ENCODE peak calls at places on chromosomes 2 and 18, in seven cellular contexts. N is bronchial epithelial cell, V is K562, C is ovary, Y is GM13977, R is lower leg skin, S is body of pancreas. Q is an unnamed sample.
A peak's percentile ranks its signal among the peaks of the same experiment; 100 is the strongest.

GRCh38 chr2:200578778-200579177 is 7.0 kb upstream of the AOX1 start:
- DNase-seq in S (peak; percentile 20), N (peak; percentile 58), R (no peak), V (peak; percentile 4), C (no peak), Y (no peak), Q (no peak)

GRCh38 chr2:105598853-105599252 is 145.9 kb upstream of the NCK2 start:
- DNase-seq in V (no peak), N (no peak), R (no peak), Y (no peak), S (no peak), C (no peak), Q (no peak)

GRCh38 chr2:98521266-98521665 is 76.6 kb downstream of the INPP4A start:
- DNase-seq in V (no peak), R (no peak), N (no peak), Y (no peak), S (no peak), C (no peak), Q (no peak)

GRCh38 chr2:239399404-239399999 is 1.3 kb downstream of the HDAC4 start:
- DNase-seq in R (no peak), Y (no peak), N (peak; percentile 25), S (peak; percentile 37), V (peak; percentile 51), C (peak; percentile 71), Q (no peak)

GRCh38 chr18:54787616-54788015 is 40.7 kb upstream of the RAB27B start:
- DNase-seq in Y (no peak), V (no peak), S (no peak), R (no peak), N (no peak), C (no peak), Q (no peak)

GRCh38 chr18:43883886-43884285 is 606.6 kb upstream of the SYT4 start:
- DNase-seq in S (no peak), N (no peak), R (no peak), Y (no peak), C (no peak), V (no peak), Q (no peak)

GRCh38 chr2:188189356-188189755 is 102.3 kb upstream of the GULP1 start:
- DNase-seq in Y (no peak), R (no peak), N (peak; percentile 91), V (no peak), C (no peak), S (no peak), Q (no peak)

GRCh38 chr2:65969161-65969560 is 465.8 kb upstream of the MEIS1 start:
- DNase-seq in V (no peak), Y (no peak), R (no peak), C (no peak), N (no peak), S (no peak), Q (no peak)

GRCh38 chr18:55323051-55323994 is 264.7 kb downstream of the TCF4 start:
- DNase-seq in S (no peak), Y (no peak), N (no peak), R (no peak), V (no peak), C (no peak), Q (no peak)

GRCh38 chr2:156908825-156909224 is 348.7 kb upstream of the GALNT5 start:
- DNase-seq in N (peak; percentile 85), V (no peak), R (no peak), Y (no peak), C (no peak), S (no peak), Q (no peak)

GRCh38 chr2:43605079-43605655 is 9.3 kb upstream of the THADA start:
- DNase-seq in N (peak; percentile 55), S (peak; percentile 32), V (peak; percentile 60), R (no peak), Y (peak; percentile 24), C (no peak), Q (peak; percentile 28)

GRCh38 chr18:13893418-13893760 is 21.9 kb downstream of the MC2R start:
- DNase-seq in N (no peak), R (no peak), V (no peak), C (no peak), Y (peak; percentile 82), S (no peak), Q (peak; percentile 80)

GRCh38 chr2:19746611-19747309 is 155.0 kb downstream of the TTC32 start:
- DNase-seq in S (no peak), R (no peak), N (no peak), C (no peak), V (peak; percentile 12), Y (peak; percentile 33), Q (no peak)

GRCh38 chr2:145655366-145655765 is 1135.4 kb upstream of the ZEB2 start:
- DNase-seq in R (no peak), S (no peak), C (no peak), N (no peak), Y (no peak), V (no peak), Q (no peak)

GRCh38 chr2:19667536-19667949 is 234.2 kb downstream of the TTC32 start:
- DNase-seq in N (no peak), S (no peak), R (no peak), Y (no peak), C (no peak), V (no peak), Q (no peak)

GRCh38 chr2:29010946-29011649 is 30.0 kb downstream of the TOGARAM2 start:
- DNase-seq in Y (no peak), R (no peak), C (peak; percentile 73), S (no peak), V (peak; percentile 13), N (no peak), Q (peak; percentile 48)

GRCh38 chr2:30732376-30732775 is 74.9 kb downstream of the CAPN13 start:
- DNase-seq in C (no peak), N (no peak), R (no peak), S (no peak), Y (no peak), V (no peak), Q (no peak)

GRCh38 chr18:40371673-40372072 is 1583.4 kb upstream of the PIK3C3 start:
- DNase-seq in C (no peak), S (no peak), Y (no peak), N (peak; percentile 96), V (no peak), R (no peak), Q (no peak)

DNA sequence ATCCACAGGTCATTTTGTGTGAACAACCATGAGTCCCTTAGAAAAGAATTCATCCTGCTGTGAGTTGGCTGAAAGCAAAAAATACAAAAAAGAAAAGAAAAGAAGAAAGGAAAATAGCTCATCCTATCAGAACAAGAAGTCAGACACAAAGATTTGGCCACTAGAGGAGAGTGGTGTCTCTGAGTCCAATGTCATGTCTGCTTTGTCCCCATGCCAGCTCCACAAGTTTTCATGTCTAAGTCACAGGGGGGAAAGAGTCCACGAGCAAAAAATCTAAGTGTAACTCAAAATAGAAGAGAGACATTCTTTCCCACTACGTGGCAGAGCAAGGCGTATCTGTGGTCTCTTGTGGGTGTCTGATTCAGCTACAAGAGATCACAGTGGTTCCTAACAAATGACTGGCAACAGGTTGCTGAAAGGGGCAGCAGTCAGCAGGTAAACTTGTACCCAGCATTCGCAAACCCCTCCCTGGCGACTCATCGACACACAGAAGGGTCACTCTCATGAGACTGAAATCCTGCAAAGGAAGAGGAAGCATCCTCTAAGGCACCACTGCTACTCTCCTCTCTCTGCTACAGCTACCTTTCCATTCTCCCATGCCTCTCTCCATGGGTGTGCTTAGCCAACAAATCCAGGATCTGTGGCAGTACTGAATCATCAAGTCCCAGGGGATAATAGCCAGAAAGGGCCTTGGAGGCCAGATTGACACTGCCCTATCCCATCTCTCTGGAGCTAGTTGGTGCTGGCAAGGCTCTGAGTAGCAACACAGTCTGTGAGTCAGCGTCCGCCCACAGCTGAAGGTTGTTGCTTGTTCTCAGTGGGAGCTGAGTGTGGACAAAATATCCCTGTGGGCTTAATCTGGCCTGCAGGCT is 123.0 kb upstream of the SLC39A10 start:
- DNase-seq in S (peak; percentile 32), R (peak; percentile 34), V (peak; percentile 67), C (peak; percentile 43), N (peak; percentile 82), Y (no peak), Q (no peak)
- TF ChIP-seq CTCF in S (no peak), R (no peak), V (no peak), C (no peak), N (no peak), Y (peak; percentile 35), Q (no peak)

GRCh38 chr18:34870916-34871315 is 160.8 kb downstream of the DTNA start:
- DNase-seq in S (no peak), Y (no peak), C (no peak), N (no peak), V (no peak), R (no peak), Q (no peak)

GRCh38 chr18:34866739-34867138 is 156.6 kb downstream of the DTNA start:
- DNase-seq in R (no peak), C (no peak), Y (no peak), N (no peak), V (peak; percentile 13), S (no peak), Q (no peak)

GRCh38 chr18:34866310-34866709 is 156.2 kb downstream of the DTNA start:
- DNase-seq in Y (no peak), R (no peak), N (no peak), V (no peak), C (no peak), S (no peak), Q (no peak)

GRCh38 chr18:34864836-34865497 is 154.9 kb downstream of the DTNA start:
- DNase-seq in V (no peak), N (no peak), C (no peak), Y (no peak), S (no peak), R (no peak), Q (no peak)

DNA sequence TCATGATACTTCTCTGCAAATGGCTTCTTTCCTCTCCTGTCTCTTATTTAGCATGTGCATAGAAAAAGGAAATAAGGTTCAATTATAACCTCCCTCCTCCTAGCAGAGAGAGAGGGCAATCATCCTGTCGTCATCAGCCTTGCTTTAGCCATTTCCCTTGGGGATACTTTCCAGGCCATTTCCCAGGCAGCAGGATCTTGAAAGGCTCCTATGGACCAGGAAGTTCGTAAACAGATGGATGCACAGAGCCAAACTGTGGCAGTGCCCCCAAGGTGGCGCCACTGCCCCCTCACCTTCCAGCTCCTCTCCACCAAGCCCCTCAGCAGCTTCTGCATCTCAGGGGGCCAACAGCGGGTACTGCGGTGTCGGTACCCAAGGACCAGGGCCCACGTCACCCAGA is 157.4 kb downstream of the DTNA start:
- DNase-seq in V (peak; percentile 12), Y (no peak), N (no peak), S (no peak), R (no peak), C (no peak), Q (no peak)
- TF ChIP-seq CTCF in V (peak; percentile 16), Y (no peak), N (peak; percentile 15), S (no peak), R (no peak), C (no peak), Q (peak; percentile 1)

GRCh38 chr18:26190506-26190905 is 35.7 kb upstream of the TAF4B start:
- DNase-seq in Y (peak; percentile 13), V (no peak), R (no peak), C (no peak), N (no peak), S (no peak), Q (peak; percentile 18)

GRCh38 chr18:26192233-26192632 is 34.0 kb upstream of the TAF4B start:
- DNase-seq in N (no peak), C (no peak), V (no peak), S (no peak), R (no peak), Y (no peak), Q (no peak)
- TF ChIP-seq CTCF in N (no peak), C (no peak), V (no peak), S (no peak), R (no peak), Y (no peak), Q (no peak)

GRCh38 chr2:73268831-73269685 is 15.2 kb downstream of the FBXO41 start:
- DNase-seq in C (no peak), R (no peak), N (peak; percentile 63), S (peak; percentile 81), V (no peak), Y (peak; percentile 96), Q (peak; percentile 98)
- TF ChIP-seq CTCF in C (no peak), R (no peak), N (peak; percentile 47), S (no peak), V (no peak), Y (peak; percentile 26), Q (no peak)